ENCODE peak calls at places on chromosomes 11 and 22, in eight cellular contexts. One of them, this sample, is unnamed.

GRCh38 chr11:125433454-125434121 is 62.5 kb downstream of the FEZ1 start:
- DNase-seq in HCT116: peak; percentile 62
- DNase-seq in iPS DF 6.9: peak; percentile 75
- DNase-seq in K562: peak; percentile 84
- DNase-seq in HAP-1: peak; percentile 72
- DNase-seq in transverse colon: peak; percentile 10
- DNase-seq in CD8-positive, alpha-beta T cell: no peak
- DNase-seq in AG04450: no peak
- DNase-seq in this sample: no peak

GRCh38 chr11:2213384-2213842 is 41.8 kb upstream of the TH start:
- DNase-seq in HCT116: no peak
- DNase-seq in CD8-positive, alpha-beta T cell: peak; percentile 68
- DNase-seq in iPS DF 6.9: no peak
- DNase-seq in HAP-1: no peak
- DNase-seq in transverse colon: no peak
- DNase-seq in K562: no peak
- DNase-seq in AG04450: no peak
- DNase-seq in this sample: peak; percentile 15

GRCh38 chr22:38873469-38874411 is 1.7 kb upstream of the CBX6 start:
- DNase-seq in HCT116: no peak
- DNase-seq in transverse colon: no peak
- DNase-seq in K562: peak; percentile 46
- DNase-seq in HAP-1: no peak
- DNase-seq in iPS DF 6.9: no peak
- DNase-seq in CD8-positive, alpha-beta T cell: peak; percentile 56
- DNase-seq in AG04450: no peak
- DNase-seq in this sample: no peak

GRCh38 chr11:96256213-96256580 is 86.8 kb downstream of the MAML2 start:
- DNase-seq in AG04450: no peak
- DNase-seq in CD8-positive, alpha-beta T cell: no peak
- DNase-seq in K562: peak; percentile 37
- DNase-seq in HAP-1: no peak
- DNase-seq in iPS DF 6.9: no peak
- DNase-seq in transverse colon: no peak
- DNase-seq in HCT116: no peak
- DNase-seq in this sample: no peak

GRCh38 chr22:46539169-46539568 is 1.7 kb upstream of the CELSR1 start:
- DNase-seq in CD8-positive, alpha-beta T cell: no peak
- DNase-seq in AG04450: no peak
- DNase-seq in K562: no peak
- DNase-seq in iPS DF 6.9: no peak
- DNase-seq in HCT116: no peak
- DNase-seq in HAP-1: no peak
- DNase-seq in transverse colon: no peak
- DNase-seq in this sample: no peak

GRCh38 chr22:18022851-18023250 is 1.5 kb downstream of the MICAL3 start:
- DNase-seq in K562: no peak
- DNase-seq in HCT116: no peak
- DNase-seq in CD8-positive, alpha-beta T cell: no peak
- DNase-seq in HAP-1: no peak
- DNase-seq in transverse colon: peak; percentile 18
- DNase-seq in AG04450: no peak
- DNase-seq in iPS DF 6.9: no peak
- DNase-seq in this sample: no peak

GRCh38 chr11:66728760-66729385 is at the start of gene SPTBN2:
- DNase-seq in HCT116: no peak
- DNase-seq in transverse colon: peak; percentile 16
- DNase-seq in K562: peak; percentile 75
- DNase-seq in CD8-positive, alpha-beta T cell: no peak
- DNase-seq in HAP-1: no peak
- DNase-seq in iPS DF 6.9: no peak
- DNase-seq in AG04450: no peak
- DNase-seq in this sample: no peak

GRCh38 chr22:16932577-16932976 is 75.4 kb downstream of the GAB4 start:
- DNase-seq in AG04450: no peak
- DNase-seq in iPS DF 6.9: no peak
- DNase-seq in HCT116: no peak
- DNase-seq in K562: peak; percentile 9
- DNase-seq in CD8-positive, alpha-beta T cell: no peak
- DNase-seq in transverse colon: no peak
- DNase-seq in HAP-1: no peak
- DNase-seq in this sample: no peak

GRCh38 chr11:6283453-6284023 is 23.9 kb downstream of the CCKBR start:
- DNase-seq in HAP-1: no peak
- DNase-seq in iPS DF 6.9: no peak
- DNase-seq in AG04450: no peak
- DNase-seq in CD8-positive, alpha-beta T cell: no peak
- DNase-seq in K562: no peak
- DNase-seq in HCT116: no peak
- DNase-seq in transverse colon: no peak
- DNase-seq in this sample: no peak

GRCh38 chr22:32737811-32738210 is 63.7 kb upstream of the TIMP3 start:
- DNase-seq in CD8-positive, alpha-beta T cell: no peak
- DNase-seq in K562: no peak
- DNase-seq in iPS DF 6.9: no peak
- DNase-seq in HCT116: no peak
- DNase-seq in HAP-1: no peak
- DNase-seq in AG04450: no peak
- DNase-seq in transverse colon: no peak
- DNase-seq in this sample: no peak

GRCh38 chr11:69490516-69490915 is 9.1 kb downstream of the LINC01488 start:
- DNase-seq in HAP-1: no peak
- DNase-seq in K562: no peak
- DNase-seq in CD8-positive, alpha-beta T cell: no peak
- DNase-seq in transverse colon: no peak
- DNase-seq in AG04450: no peak
- DNase-seq in HCT116: no peak
- DNase-seq in iPS DF 6.9: no peak
- DNase-seq in this sample: no peak

GRCh38 chr11:45282070-45282469 is 4.1 kb downstream of the SYT13 start:
- DNase-seq in transverse colon: no peak
- DNase-seq in CD8-positive, alpha-beta T cell: no peak
- DNase-seq in iPS DF 6.9: no peak
- DNase-seq in HAP-1: no peak
- DNase-seq in K562: no peak
- DNase-seq in AG04450: no peak
- DNase-seq in HCT116: no peak
- DNase-seq in this sample: no peak

GRCh38 chr11:102226702-102227101 is 90.6 kb upstream of the BIRC3 start:
- DNase-seq in AG04450: peak; percentile 24
- DNase-seq in K562: peak; percentile 12
- DNase-seq in transverse colon: no peak
- DNase-seq in CD8-positive, alpha-beta T cell: no peak
- DNase-seq in iPS DF 6.9: no peak
- DNase-seq in HCT116: no peak
- DNase-seq in HAP-1: no peak
- DNase-seq in this sample: no peak

GRCh38 chr11:61334434-61335354 is 1.7 kb downstream of the TKFC start:
- DNase-seq in HCT116: no peak
- DNase-seq in transverse colon: no peak
- DNase-seq in HAP-1: no peak
- DNase-seq in AG04450: no peak
- DNase-seq in CD8-positive, alpha-beta T cell: no peak
- DNase-seq in iPS DF 6.9: no peak
- DNase-seq in K562: peak; percentile 82
- DNase-seq in this sample: no peak

GRCh38 chr11:32033067-32033466 is 57.8 kb upstream of the RCN1 start:
- DNase-seq in CD8-positive, alpha-beta T cell: no peak
- DNase-seq in iPS DF 6.9: no peak
- DNase-seq in K562: no peak
- DNase-seq in AG04450: no peak
- DNase-seq in transverse colon: no peak
- DNase-seq in HAP-1: no peak
- DNase-seq in HCT116: no peak
- DNase-seq in this sample: no peak

GRCh38 chr11:32033491-32033890 is 57.4 kb upstream of the RCN1 start:
- DNase-seq in CD8-positive, alpha-beta T cell: no peak
- DNase-seq in K562: no peak
- DNase-seq in transverse colon: no peak
- DNase-seq in iPS DF 6.9: no peak
- DNase-seq in AG04450: no peak
- DNase-seq in HAP-1: no peak
- DNase-seq in HCT116: no peak
- DNase-seq in this sample: no peak

GRCh38 chr11:32032478-32032877 is 58.4 kb upstream of the RCN1 start:
- DNase-seq in K562: no peak
- DNase-seq in transverse colon: no peak
- DNase-seq in HCT116: no peak
- DNase-seq in AG04450: no peak
- DNase-seq in HAP-1: no peak
- DNase-seq in CD8-positive, alpha-beta T cell: no peak
- DNase-seq in iPS DF 6.9: no peak
- DNase-seq in this sample: no peak

GRCh38 chr11:32034149-32034548 is 56.7 kb upstream of the RCN1 start:
- DNase-seq in transverse colon: no peak
- DNase-seq in iPS DF 6.9: no peak
- DNase-seq in CD8-positive, alpha-beta T cell: no peak
- DNase-seq in HAP-1: no peak
- DNase-seq in K562: no peak
- DNase-seq in HCT116: no peak
- DNase-seq in AG04450: peak; percentile 79
- DNase-seq in this sample: no peak

DNA sequence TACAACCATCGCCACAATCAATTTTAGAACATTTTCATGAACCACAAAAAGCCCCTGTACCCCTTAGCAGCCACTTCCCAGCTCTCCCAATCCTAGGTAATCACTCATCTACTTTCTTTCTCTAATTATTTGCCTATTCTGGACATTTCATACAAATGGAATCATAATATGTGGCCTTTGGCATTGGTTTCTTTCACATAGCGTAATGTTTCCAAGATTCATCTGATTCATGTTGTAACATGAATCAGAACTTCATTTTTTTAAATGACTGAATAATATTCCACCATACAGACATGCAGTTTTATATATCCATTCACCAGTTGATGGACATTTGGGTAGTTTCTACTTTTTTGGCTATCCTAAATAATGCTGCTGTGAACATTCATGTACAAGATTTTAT is 56.2 kb upstream of the RCN1 start:
- DNase-seq in K562: no peak
- DNase-seq in HAP-1: no peak
- DNase-seq in HCT116: no peak
- DNase-seq in iPS DF 6.9: no peak
- DNase-seq in AG04450: no peak
- DNase-seq in CD8-positive, alpha-beta T cell: no peak
- DNase-seq in transverse colon: no peak
- DNase-seq in this sample: no peak
- H3K27me3 ChIP-seq in K562: peaks cover 4% of the 10 kb centered on the region
- H3K27me3 ChIP-seq in HAP-1: peaks cover 15% of the 10 kb centered on the region
- H3K27me3 ChIP-seq in HCT116: peaks cover 27% of the 10 kb centered on the region
- H3K27me3 ChIP-seq in iPS DF 6.9: no peaks in the 10 kb centered on the region
- H3K27me3 ChIP-seq in AG04450: peaks cover 3% of the 10 kb centered on the region
- H3K27me3 ChIP-seq in CD8-positive, alpha-beta T cell: peaks cover 4% of the 10 kb centered on the region
- H3K27me3 ChIP-seq in transverse colon: no peaks in the 10 kb centered on the region
- H3K27me3 ChIP-seq in this sample: no peaks in the 10 kb centered on the region

GRCh38 chr22:49284931-49285330 is 542.7 kb downstream of the BRD1 start:
- DNase-seq in HAP-1: no peak
- DNase-seq in CD8-positive, alpha-beta T cell: no peak
- DNase-seq in K562: no peak
- DNase-seq in AG04450: no peak
- DNase-seq in HCT116: no peak
- DNase-seq in transverse colon: no peak
- DNase-seq in iPS DF 6.9: no peak
- DNase-seq in this sample: no peak
- H3K27me3 ChIP-seq in HAP-1: peaks cover 15% of the 10 kb centered on the region
- H3K27me3 ChIP-seq in CD8-positive, alpha-beta T cell: no peaks in the 10 kb centered on the region
- H3K27me3 ChIP-seq in K562: no peaks in the 10 kb centered on the region
- H3K27me3 ChIP-seq in AG04450: no peaks in the 10 kb centered on the region
- H3K27me3 ChIP-seq in HCT116: peaks cover 84% of the 10 kb centered on the region
- H3K27me3 ChIP-seq in transverse colon: peaks cover 33% of the 10 kb centered on the region
- H3K27me3 ChIP-seq in iPS DF 6.9: no peaks in the 10 kb centered on the region
- H3K27me3 ChIP-seq in this sample: no peaks in the 10 kb centered on the region

DNA sequence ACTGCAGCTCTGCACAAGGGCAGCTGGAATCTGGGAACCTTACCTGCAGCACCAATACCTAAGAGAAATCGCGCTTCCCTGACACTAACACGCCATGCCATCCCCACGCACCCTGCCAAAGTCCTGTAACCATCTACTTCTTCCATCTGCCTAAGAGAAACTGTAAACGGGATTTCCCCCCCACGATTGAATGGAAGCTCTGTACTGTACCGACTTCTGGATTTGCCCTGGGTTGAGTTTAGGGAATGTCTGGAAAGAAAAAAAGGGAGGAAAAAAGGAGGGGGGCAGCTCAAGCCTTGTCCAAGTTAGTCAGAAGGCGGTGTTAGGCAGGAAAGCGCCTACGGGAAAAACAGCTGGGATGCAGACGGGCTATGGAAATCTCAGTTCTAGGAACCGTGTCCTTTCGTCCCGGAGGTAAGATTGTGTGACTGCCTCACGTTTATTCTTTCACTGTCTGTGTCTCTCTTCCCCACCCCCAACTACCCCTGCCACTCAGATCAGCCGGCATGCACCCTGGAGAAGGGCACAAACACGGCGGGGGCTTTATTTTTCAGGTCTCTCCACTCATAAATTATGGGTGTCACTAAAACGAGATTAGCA is 125.5 kb upstream of the C11orf58 start:
- DNase-seq in iPS DF 6.9: no peak
- DNase-seq in transverse colon: no peak
- DNase-seq in CD8-positive, alpha-beta T cell: no peak
- DNase-seq in HCT116: no peak
- DNase-seq in AG04450: no peak
- DNase-seq in HAP-1: no peak
- DNase-seq in K562: no peak
- DNase-seq in this sample: no peak
- H3K27me3 ChIP-seq in iPS DF 6.9: peaks cover 61% of the 10 kb centered on the region
- H3K27me3 ChIP-seq in transverse colon: peaks cover 100% of the 10 kb centered on the region
- H3K27me3 ChIP-seq in CD8-positive, alpha-beta T cell: peaks cover 32% of the 10 kb centered on the region
- H3K27me3 ChIP-seq in HCT116: peaks cover 49% of the 10 kb centered on the region
- H3K27me3 ChIP-seq in AG04450: peaks cover 32% of the 10 kb centered on the region
- H3K27me3 ChIP-seq in HAP-1: no peaks in the 10 kb centered on the region
- H3K27me3 ChIP-seq in K562: no peaks in the 10 kb centered on the region
- H3K27me3 ChIP-seq in this sample: peaks cover 37% of the 10 kb centered on the region

GRCh38 chr11:101127699-101128570 is 1.7 kb downstream of the PGR start:
- DNase-seq in HCT116: no peak
- DNase-seq in HAP-1: no peak
- DNase-seq in iPS DF 6.9: no peak
- DNase-seq in transverse colon: peak; percentile 28
- DNase-seq in K562: peak; percentile 24
- DNase-seq in CD8-positive, alpha-beta T cell: no peak
- DNase-seq in AG04450: no peak
- DNase-seq in this sample: no peak
- H3K27me3 ChIP-seq in HCT116: no peaks in the 10 kb centered on the region
- H3K27me3 ChIP-seq in HAP-1: peaks cover 86% of the 10 kb centered on the region
- H3K27me3 ChIP-seq in iPS DF 6.9: peaks cover 34% of the 10 kb centered on the region
- H3K27me3 ChIP-seq in transverse colon: peaks cover 68% of the 10 kb centered on the region
- H3K27me3 ChIP-seq in K562: no peaks in the 10 kb centered on the region
- H3K27me3 ChIP-seq in CD8-positive, alpha-beta T cell: no peaks in the 10 kb centered on the region
- H3K27me3 ChIP-seq in AG04450: peaks cover 41% of the 10 kb centered on the region
- H3K27me3 ChIP-seq in this sample: no peaks in the 10 kb centered on the region

This sample was measured in naive thymus-derived CD4-positive, alpha-beta T cell.